ENCODE peak calls at places on chromosomes 1 and 21, in six cellular contexts. One of them, this sample, is unnamed.

GRCh38 chr1:159771501-159771900 is 9.3 kb upstream of the DUSP23 start:
- DNase-seq in fibroblast of lung: no peak
- DNase-seq in mammary epithelial cell: no peak
- DNase-seq in body of pancreas: no peak
- DNase-seq in HCT116: no peak
- DNase-seq in pancreas: no peak
- DNase-seq in this sample: no peak

GRCh38 chr1:25912076-25912831 is 6.0 kb upstream of the STMN1 start:
- DNase-seq in pancreas: no peak
- DNase-seq in HCT116: no peak
- DNase-seq in fibroblast of lung: peak
- DNase-seq in body of pancreas: no peak
- DNase-seq in mammary epithelial cell: peak
- DNase-seq in this sample: no peak

GRCh38 chr1:25253911-25254310 is 6.7 kb upstream of the RSRP1 start:
- DNase-seq in body of pancreas: no peak
- DNase-seq in fibroblast of lung: peak
- DNase-seq in pancreas: no peak
- DNase-seq in mammary epithelial cell: peak
- DNase-seq in HCT116: no peak
- DNase-seq in this sample: no peak

GRCh38 chr1:221778125-221778524 is 36.2 kb upstream of the DUSP10 start:
- DNase-seq in body of pancreas: no peak
- DNase-seq in HCT116: no peak
- DNase-seq in pancreas: no peak
- DNase-seq in fibroblast of lung: no peak
- DNase-seq in mammary epithelial cell: no peak
- DNase-seq in this sample: no peak

GRCh38 chr1:6367381-6368007 is 26.1 kb downstream of the ACOT7 start:
- DNase-seq in pancreas: peak
- DNase-seq in HCT116: no peak
- DNase-seq in body of pancreas: peak
- DNase-seq in mammary epithelial cell: peak
- DNase-seq in fibroblast of lung: peak
- DNase-seq in this sample: no peak

GRCh38 chr1:101004666-101005065 is 20.9 kb downstream of the DPH5 start:
- DNase-seq in HCT116: no peak
- DNase-seq in mammary epithelial cell: no peak
- DNase-seq in body of pancreas: no peak
- DNase-seq in fibroblast of lung: peak
- DNase-seq in pancreas: no peak
- DNase-seq in this sample: no peak

GRCh38 chr1:84363019-84363418 is 35.3 kb upstream of the DNASE2B start:
- DNase-seq in HCT116: no peak
- DNase-seq in fibroblast of lung: no peak
- DNase-seq in pancreas: no peak
- DNase-seq in body of pancreas: no peak
- DNase-seq in mammary epithelial cell: no peak
- DNase-seq in this sample: no peak

GRCh38 chr1:225534135-225534534 is 106.3 kb upstream of the LBR start:
- DNase-seq in body of pancreas: no peak
- DNase-seq in HCT116: no peak
- DNase-seq in mammary epithelial cell: no peak
- DNase-seq in pancreas: no peak
- DNase-seq in fibroblast of lung: no peak
- DNase-seq in this sample: no peak

GRCh38 chr1:244854175-244854574 is 10.2 kb downstream of the HNRNPU start:
- DNase-seq in body of pancreas: no peak
- DNase-seq in pancreas: no peak
- DNase-seq in HCT116: no peak
- DNase-seq in fibroblast of lung: no peak
- DNase-seq in mammary epithelial cell: no peak
- DNase-seq in this sample: no peak

GRCh38 chr1:150387200-150387599 is 23.3 kb downstream of the RPRD2 start:
- DNase-seq in HCT116: no peak
- DNase-seq in body of pancreas: no peak
- DNase-seq in pancreas: no peak
- DNase-seq in mammary epithelial cell: no peak
- DNase-seq in fibroblast of lung: no peak
- DNase-seq in this sample: no peak

GRCh38 chr1:41835488-41835887 is 83.2 kb downstream of the HIVEP3 start:
- DNase-seq in pancreas: no peak
- DNase-seq in fibroblast of lung: no peak
- DNase-seq in HCT116: no peak
- DNase-seq in mammary epithelial cell: no peak
- DNase-seq in body of pancreas: no peak
- DNase-seq in this sample: no peak

GRCh38 chr1:235642021-235642942 is 7.3 kb downstream of the GNG4 start:
- DNase-seq in mammary epithelial cell: peak
- DNase-seq in pancreas: no peak
- DNase-seq in fibroblast of lung: peak
- DNase-seq in body of pancreas: no peak
- DNase-seq in HCT116: peak
- DNase-seq in this sample: no peak

GRCh38 chr1:237429252-237429651 is 387.3 kb downstream of the RYR2 start:
- DNase-seq in body of pancreas: no peak
- DNase-seq in HCT116: no peak
- DNase-seq in pancreas: no peak
- DNase-seq in mammary epithelial cell: no peak
- DNase-seq in fibroblast of lung: no peak
- DNase-seq in this sample: no peak

GRCh38 chr1:215360021-215360420 is 207.1 kb upstream of the KCTD3 start:
- DNase-seq in HCT116: no peak
- DNase-seq in fibroblast of lung: no peak
- DNase-seq in mammary epithelial cell: no peak
- DNase-seq in body of pancreas: no peak
- DNase-seq in pancreas: no peak
- DNase-seq in this sample: no peak

GRCh38 chr1:36149973-36150295 is 648 bp upstream of the TRAPPC3 start:
- DNase-seq in body of pancreas: no peak
- DNase-seq in fibroblast of lung: no peak
- DNase-seq in pancreas: peak
- DNase-seq in HCT116: no peak
- DNase-seq in mammary epithelial cell: no peak
- DNase-seq in this sample: no peak

GRCh38 chr1:39407889-39408640 is 83.4 kb upstream of the BMP8A start:
- DNase-seq in HCT116: no peak
- DNase-seq in pancreas: peak
- DNase-seq in body of pancreas: peak
- DNase-seq in fibroblast of lung: no peak
- DNase-seq in mammary epithelial cell: no peak
- DNase-seq in this sample: no peak

GRCh38 chr1:167819849-167820683 is 93.9 kb downstream of the ADCY10 start:
- DNase-seq in pancreas: peak
- DNase-seq in body of pancreas: peak
- DNase-seq in mammary epithelial cell: peak
- DNase-seq in HCT116: peak
- DNase-seq in fibroblast of lung: peak
- DNase-seq in this sample: peak

GRCh38 chr1:83029050-83029449 is 969.9 kb downstream of the TTLL7 start:
- DNase-seq in fibroblast of lung: no peak
- DNase-seq in pancreas: no peak
- DNase-seq in HCT116: no peak
- DNase-seq in body of pancreas: no peak
- DNase-seq in mammary epithelial cell: no peak
- DNase-seq in this sample: no peak

GRCh38 chr1:186876436-186876835 is 47.7 kb downstream of the PLA2G4A start:
- DNase-seq in mammary epithelial cell: no peak
- DNase-seq in fibroblast of lung: no peak
- DNase-seq in body of pancreas: no peak
- DNase-seq in HCT116: no peak
- DNase-seq in pancreas: no peak
- DNase-seq in this sample: no peak

GRCh38 chr1:111754964-111755320 is 759 bp upstream of the DDX20 start:
- DNase-seq in body of pancreas: peak
- DNase-seq in pancreas: no peak
- DNase-seq in mammary epithelial cell: no peak
- DNase-seq in fibroblast of lung: peak
- DNase-seq in HCT116: no peak
- DNase-seq in this sample: peak

GRCh38 chr1:213622365-213623087 is 365.2 kb upstream of the PROX1 start:
- DNase-seq in fibroblast of lung: no peak
- DNase-seq in mammary epithelial cell: peak
- DNase-seq in pancreas: no peak
- DNase-seq in HCT116: no peak
- DNase-seq in body of pancreas: no peak
- DNase-seq in this sample: no peak

GRCh38 chr1:229258851-229259110 is 12.1 kb upstream of the RAB4A start:
- DNase-seq in body of pancreas: no peak
- DNase-seq in mammary epithelial cell: no peak
- DNase-seq in fibroblast of lung: no peak
- DNase-seq in pancreas: no peak
- DNase-seq in HCT116: no peak
- DNase-seq in this sample: no peak
- H3K4me3 ChIP-seq in body of pancreas: no peak
- H3K4me3 ChIP-seq in mammary epithelial cell: no peak
- H3K4me3 ChIP-seq in fibroblast of lung: no peak
- H3K4me3 ChIP-seq in pancreas: no peak
- H3K4me3 ChIP-seq in HCT116: no peak
- H3K4me3 ChIP-seq in this sample: no peak

GRCh38 chr1:178160736-178161475 is 67.0 kb downstream of the RASAL2 start:
- DNase-seq in body of pancreas: no peak
- DNase-seq in fibroblast of lung: no peak
- DNase-seq in mammary epithelial cell: no peak
- DNase-seq in HCT116: no peak
- DNase-seq in pancreas: no peak
- DNase-seq in this sample: no peak
- TF ChIP-seq CTCF in body of pancreas: no peak
- TF ChIP-seq CTCF in fibroblast of lung: no peak
- TF ChIP-seq CTCF in mammary epithelial cell: no peak
- TF ChIP-seq CTCF in HCT116: no peak
- TF ChIP-seq CTCF in pancreas: no peak
- TF ChIP-seq CTCF in this sample: no peak

GRCh38 chr1:212302745-212303383 is 17.7 kb downstream of the PPP2R5A start:
- DNase-seq in fibroblast of lung: peak
- DNase-seq in body of pancreas: no peak
- DNase-seq in HCT116: no peak
- DNase-seq in pancreas: no peak
- DNase-seq in mammary epithelial cell: no peak
- DNase-seq in this sample: no peak
- H3K4me3 ChIP-seq in fibroblast of lung: no peak
- H3K4me3 ChIP-seq in body of pancreas: no peak
- H3K4me3 ChIP-seq in HCT116: no peak
- H3K4me3 ChIP-seq in pancreas: no peak
- H3K4me3 ChIP-seq in mammary epithelial cell: no peak
- H3K4me3 ChIP-seq in this sample: no peak

DNA sequence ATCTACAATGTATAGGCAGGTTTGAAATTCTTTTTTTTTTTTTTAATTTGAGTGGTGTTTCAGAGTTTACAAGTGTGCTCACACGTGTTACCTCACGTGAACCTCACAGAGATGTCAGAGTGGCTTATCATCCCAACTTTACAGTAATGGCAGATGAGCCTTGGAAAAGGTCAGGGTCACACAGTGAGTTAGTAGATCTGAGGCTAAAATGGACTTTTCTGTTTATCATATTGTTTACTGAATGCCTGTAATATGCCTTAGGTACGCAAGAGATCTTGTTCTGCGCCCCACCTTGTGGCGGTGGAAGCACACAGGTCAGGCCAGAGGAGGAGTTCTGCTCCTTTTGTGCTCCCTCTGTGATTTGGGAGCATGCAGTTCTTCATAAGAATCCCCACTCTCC is 80.0 kb downstream of the DYRK1A start:
- DNase-seq in body of pancreas: no peak
- DNase-seq in HCT116: no peak
- DNase-seq in fibroblast of lung: no peak
- DNase-seq in pancreas: no peak
- DNase-seq in mammary epithelial cell: no peak
- DNase-seq in this sample: no peak
- TF ChIP-seq CTCF in body of pancreas: peak
- TF ChIP-seq CTCF in HCT116: no peak
- TF ChIP-seq CTCF in fibroblast of lung: no peak
- TF ChIP-seq CTCF in pancreas: no peak
- TF ChIP-seq CTCF in mammary epithelial cell: peak
- TF ChIP-seq CTCF in this sample: no peak

GRCh38 chr1:154814106-154814505 is 56.0 kb downstream of the KCNN3 start:
- DNase-seq in fibroblast of lung: no peak
- DNase-seq in body of pancreas: no peak
- DNase-seq in pancreas: no peak
- DNase-seq in HCT116: no peak
- DNase-seq in mammary epithelial cell: no peak
- DNase-seq in this sample: no peak

GRCh38 chr1:154820646-154821045 is 49.4 kb downstream of the KCNN3 start:
- DNase-seq in pancreas: no peak
- DNase-seq in mammary epithelial cell: no peak
- DNase-seq in fibroblast of lung: no peak
- DNase-seq in HCT116: no peak
- DNase-seq in body of pancreas: peak
- DNase-seq in this sample: no peak

GRCh38 chr1:154819628-154820590 is 50.2 kb downstream of the KCNN3 start:
- DNase-seq in HCT116: peak
- DNase-seq in mammary epithelial cell: no peak
- DNase-seq in pancreas: peak
- DNase-seq in body of pancreas: peak
- DNase-seq in fibroblast of lung: no peak
- DNase-seq in this sample: no peak

GRCh38 chr1:154818911-154819310 is 51.2 kb downstream of the KCNN3 start:
- DNase-seq in mammary epithelial cell: no peak
- DNase-seq in HCT116: no peak
- DNase-seq in body of pancreas: no peak
- DNase-seq in pancreas: no peak
- DNase-seq in fibroblast of lung: no peak
- DNase-seq in this sample: no peak

GRCh38 chr1:154816937-154817336 is 53.1 kb downstream of the KCNN3 start:
- DNase-seq in fibroblast of lung: no peak
- DNase-seq in mammary epithelial cell: no peak
- DNase-seq in HCT116: no peak
- DNase-seq in body of pancreas: no peak
- DNase-seq in pancreas: no peak
- DNase-seq in this sample: no peak
- H3K4me3 ChIP-seq in fibroblast of lung: no peak
- H3K4me3 ChIP-seq in mammary epithelial cell: no peak
- H3K4me3 ChIP-seq in HCT116: no peak
- H3K4me3 ChIP-seq in body of pancreas: no peak
- H3K4me3 ChIP-seq in pancreas: no peak
- H3K4me3 ChIP-seq in this sample: no peak

This sample was measured in coronary artery.